ENCODE peak calls at places on chromosomes 5 and 9, in ten cellular contexts. W is GM23248; Z is psoas muscle; B is CD8-positive, alpha-beta T cell; L is aorta; P is heart right ventricle; Q is spleen; C is heart left ventricle; E is IMR-90; N is adrenal gland. U is an unnamed sample. For H3K4me1, the result is how much of the 10 kb centered on the place peaks cover.

GRCh38 chr9:113520109-113520642 is 56.6 kb downstream of the RGS3 start:
- DNase-seq in W (peak), Z (no peak), B (peak), L (no peak), P (no peak), Q (no peak), C (no peak), E (peak), N (no peak), U (no peak)

GRCh38 chr5:151094054-151094858 is 13.4 kb upstream of the TNIP1 start:
- DNase-seq in W (peak), Z (no peak), B (peak), L (no peak), P (no peak), Q (peak), C (no peak), E (peak), N (no peak), U (no peak)

GRCh38 chr5:103258368-103258956 is at the start of gene MACIR:
- DNase-seq in W (peak), Z (peak), B (peak), L (peak), P (peak), Q (peak), C (peak), E (peak), N (peak), U (peak)

GRCh38 chr5:6736106-6736505 is 22.9 kb downstream of the TENT4A start:
- DNase-seq in W (no peak), Z (no peak), B (no peak), L (no peak), P (no peak), Q (peak), C (no peak), E (no peak), N (peak), U (no peak)

GRCh38 chr5:61599370-61600140 is 267.5 kb downstream of the ZSWIM6 start:
- DNase-seq in W (peak), Z (peak), B (no peak), L (no peak), P (no peak), Q (no peak), C (no peak), E (peak), N (no peak), U (no peak)

GRCh38 chr9:23769307-23769935 is 56.6 kb downstream of the ELAVL2 start:
- DNase-seq in W (peak), Z (no peak), B (no peak), L (no peak), P (no peak), Q (no peak), C (no peak), E (peak), N (no peak), U (no peak)

GRCh38 chr5:43680286-43680685 is 77.3 kb downstream of the NNT start:
- DNase-seq in W (no peak), Z (no peak), B (no peak), L (no peak), P (no peak), Q (no peak), C (no peak), E (no peak), N (no peak), U (no peak)

GRCh38 chr9:105425817-105426433 is 21.9 kb upstream of the FSD1L start:
- DNase-seq in W (peak), Z (no peak), B (no peak), L (no peak), P (no peak), Q (no peak), C (no peak), E (peak), N (no peak), U (no peak)

GRCh38 chr9:91992636-91993035 is 42.6 kb upstream of the ROR2 start:
- DNase-seq in W (peak), Z (no peak), B (no peak), L (no peak), P (no peak), Q (no peak), C (no peak), E (peak), N (no peak), U (no peak)

GRCh38 chr9:103990311-103990710 is 103.8 kb upstream of the SMC2 start:
- DNase-seq in W (no peak), Z (no peak), B (no peak), L (no peak), P (no peak), Q (no peak), C (no peak), E (no peak), N (no peak), U (no peak)

GRCh38 chr9:14482856-14483255 is 168.9 kb upstream of the NFIB start:
- DNase-seq in W (no peak), Z (no peak), B (no peak), L (no peak), P (no peak), Q (no peak), C (no peak), E (no peak), N (no peak), U (no peak)

GRCh38 chr5:17203329-17204132 is 13.9 kb upstream of the BASP1 start:
- DNase-seq in W (peak), Z (no peak), B (no peak), L (no peak), P (no peak), Q (no peak), C (no peak), E (peak), N (peak), U (peak)

GRCh38 chr9:3359778-3360177 is 166.0 kb downstream of the RFX3 start:
- DNase-seq in W (no peak), Z (no peak), B (no peak), L (no peak), P (no peak), Q (no peak), C (no peak), E (no peak), N (no peak), U (no peak)

GRCh38 chr9:107847977-107848376 is 358.4 kb upstream of the KLF4 start:
- DNase-seq in W (peak), Z (no peak), B (no peak), L (no peak), P (no peak), Q (no peak), C (no peak), E (peak), N (no peak), U (no peak)

GRCh38 chr9:7117676-7118561 is 360.1 kb downstream of the KDM4C start:
- DNase-seq in W (peak), Z (no peak), B (no peak), L (no peak), P (no peak), Q (no peak), C (no peak), E (peak), N (no peak), U (no peak)

GRCh38 chr9:6024035-6024554 is 8.7 kb upstream of the RANBP6 start:
- DNase-seq in W (peak), Z (no peak), B (no peak), L (no peak), P (no peak), Q (no peak), C (no peak), E (no peak), N (no peak), U (no peak)

GRCh38 chr5:82720213-82720612 is 357.0 kb downstream of the TMEM167A start:
- DNase-seq in W (no peak), Z (no peak), B (no peak), L (no peak), P (no peak), Q (no peak), C (no peak), E (no peak), N (no peak), U (no peak)

GRCh38 chr9:35726876-35727438 is 5.0 kb downstream of the TLN1 start:
- DNase-seq in W (peak), Z (no peak), B (peak), L (peak), P (peak), Q (peak), C (peak), E (peak), N (peak), U (peak)

GRCh38 chr5:120533581-120533980 is 69.5 kb downstream of the PRR16 start:
- DNase-seq in W (no peak), Z (no peak), B (no peak), L (no peak), P (no peak), Q (no peak), C (no peak), E (no peak), N (no peak), U (no peak)

GRCh38 chr5:40985501-40985900 is 76.2 kb downstream of the C7 start:
- DNase-seq in W (no peak), Z (no peak), B (no peak), L (no peak), P (no peak), Q (no peak), C (no peak), E (no peak), N (no peak), U (no peak)

GRCh38 chr9:134396258-134396742 is 70.0 kb downstream of the RXRA start:
- DNase-seq in W (no peak), Z (no peak), B (peak), L (no peak), P (no peak), Q (peak), C (peak), E (no peak), N (no peak), U (no peak)

GRCh38 chr9:134395727-134396257 is 69.5 kb downstream of the RXRA start:
- DNase-seq in W (no peak), Z (no peak), B (no peak), L (no peak), P (no peak), Q (no peak), C (no peak), E (no peak), N (no peak), U (no peak)

GRCh38 chr9:134396825-134397224 is 70.6 kb downstream of the RXRA start:
- DNase-seq in W (no peak), Z (no peak), B (peak), L (no peak), P (no peak), Q (peak), C (no peak), E (no peak), N (no peak), U (no peak)

GRCh38 chr9:134393582-134394280 is 67.5 kb downstream of the RXRA start:
- DNase-seq in W (no peak), Z (no peak), B (peak), L (no peak), P (no peak), Q (no peak), C (no peak), E (no peak), N (no peak), U (no peak)

DNA sequence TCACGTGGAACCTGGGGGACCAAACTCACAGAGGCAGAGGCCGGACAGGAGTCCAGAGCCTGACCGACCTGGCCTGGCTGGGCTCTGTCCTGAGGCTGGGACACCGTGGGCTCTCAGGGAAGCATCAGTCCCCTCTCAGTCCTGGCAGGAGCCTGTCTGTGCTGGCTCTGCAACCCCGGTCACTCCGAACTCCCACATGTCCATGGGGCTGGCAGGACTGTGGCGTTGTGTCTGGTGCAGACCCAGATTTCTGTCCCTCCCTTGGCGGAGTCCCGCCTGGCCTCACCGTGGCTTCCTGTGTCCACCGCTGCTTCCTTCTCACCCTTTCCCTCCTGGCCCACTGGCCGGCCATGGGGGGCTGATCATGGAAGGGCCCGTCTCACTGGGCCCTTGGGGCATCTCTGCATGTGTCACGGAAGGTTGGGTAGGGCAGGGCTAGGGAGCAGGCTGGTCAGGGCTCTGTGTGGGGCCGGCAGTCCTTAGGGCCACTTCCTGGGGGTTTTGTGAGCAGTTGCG is 68.8 kb downstream of the RXRA start:
- DNase-seq in W (no peak), Z (no peak), B (no peak), L (no peak), P (no peak), Q (no peak), C (no peak), E (no peak), N (no peak), U (no peak)
- H3K4me1 ChIP-seq in W (under half), Z (half or more), B (half or more), L (under half), P (half or more), Q (half or more), C (half or more), E (under half), N (half or more), U (under half)

GRCh38 chr9:95092321-95093072 is 225.0 kb downstream of the FANCC start:
- DNase-seq in W (peak), Z (no peak), B (no peak), L (peak), P (no peak), Q (no peak), C (no peak), E (peak), N (no peak), U (peak)
- H3K4me1 ChIP-seq in W (under half), Z (half or more), B (under half), L (under half), P (half or more), Q (under half), C (half or more), E (under half), N (under half), U (under half)

DNA sequence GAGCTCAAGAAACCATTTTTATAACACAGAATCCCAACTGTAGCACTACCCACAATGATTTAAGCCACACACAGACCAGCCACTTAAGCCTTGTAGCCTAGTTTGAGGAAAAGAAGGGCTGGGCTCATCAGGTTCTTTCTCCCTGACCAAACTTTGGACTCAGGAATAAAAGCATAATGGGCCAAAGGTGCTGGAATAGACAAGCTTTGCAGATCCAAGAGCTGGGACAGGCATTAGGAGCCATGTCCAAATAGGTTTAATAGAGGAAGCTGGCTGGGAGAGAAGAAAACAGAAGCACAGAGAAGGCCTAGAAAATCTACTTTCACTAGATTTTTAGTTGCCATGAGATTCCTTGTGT is 38.1 kb downstream of the CNOT8 start:
- DNase-seq in W (no peak), Z (no peak), B (no peak), L (no peak), P (no peak), Q (no peak), C (no peak), E (no peak), N (no peak), U (no peak)
- H3K4me1 ChIP-seq in W (under half), Z (under half), B (under half), L (under half), P (under half), Q (under half), C (under half), E (under half), N (under half), U (under half)

GRCh38 chr9:93076792-93077128 is 18.3 kb downstream of the SUSD3 start:
- DNase-seq in W (no peak), Z (no peak), B (no peak), L (no peak), P (no peak), Q (no peak), C (no peak), E (no peak), N (no peak), U (no peak)

GRCh38 chr9:93068956-93069355 is 10.5 kb downstream of the SUSD3 start:
- DNase-seq in W (no peak), Z (no peak), B (no peak), L (no peak), P (no peak), Q (no peak), C (no peak), E (no peak), N (no peak), U (no peak)

GRCh38 chr9:93076101-93076791 is 17.7 kb downstream of the SUSD3 start:
- DNase-seq in W (no peak), Z (no peak), B (no peak), L (no peak), P (no peak), Q (no peak), C (no peak), E (no peak), N (no peak), U (no peak)

GRCh38 chr9:93071464-93071863 is 13.0 kb downstream of the SUSD3 start:
- DNase-seq in W (peak), Z (no peak), B (no peak), L (no peak), P (no peak), Q (no peak), C (no peak), E (peak), N (no peak), U (no peak)

DNA sequence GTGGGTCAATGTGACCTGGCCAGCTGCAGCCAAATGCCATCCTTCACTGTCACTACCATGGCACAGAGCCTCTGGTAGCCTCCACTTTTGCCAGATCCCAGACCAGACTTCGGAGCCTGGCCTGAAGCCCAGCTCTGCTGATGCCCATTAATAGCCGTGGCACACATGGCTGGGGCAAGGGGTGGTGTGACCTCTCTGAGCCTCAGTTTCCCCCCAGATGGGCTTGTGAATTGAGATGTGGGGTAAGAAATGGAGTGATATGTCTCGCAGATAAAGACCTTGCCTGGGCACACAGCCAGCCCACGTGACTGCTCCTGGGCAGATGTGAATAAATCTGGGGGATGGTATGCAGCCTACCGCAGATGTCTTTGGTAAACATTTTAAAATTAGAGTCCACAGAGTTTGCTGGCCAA is 13.9 kb downstream of the SUSD3 start:
- DNase-seq in W (no peak), Z (no peak), B (no peak), L (no peak), P (no peak), Q (no peak), C (no peak), E (peak), N (peak), U (no peak)
- H3K4me1 ChIP-seq in W (under half), Z (under half), B (half or more), L (under half), P (under half), Q (under half), C (under half), E (under half), N (under half), U (under half)

GRCh38 chr5:139654875-139655491 is 6.8 kb downstream of the CXXC5 start:
- DNase-seq in W (no peak), Z (no peak), B (no peak), L (no peak), P (peak), Q (no peak), C (peak), E (no peak), N (no peak), U (no peak)
- H3K4me1 ChIP-seq in W (half or more), Z (half or more), B (under half), L (under half), P (half or more), Q (half or more), C (half or more), E (half or more), N (half or more), U (half or more)